ENCODE peak calls at places on chromosomes 2 and 18, in five cellular contexts. A is cardiac muscle cell; K is CD4-positive, alpha-beta T cell; I is dorsolateral prefrontal cortex; H is spleen. D is an unnamed sample.

GRCh38 chr2:63124850-63125249 is 74.2 kb downstream of the OTX1 start:
- DNase-seq in A (no peak), K (no peak), I (no peak), H (no peak), D (no peak)

GRCh38 chr2:12903272-12903671 is 186.5 kb downstream of the TRIB2 start:
- DNase-seq in A (no peak), K (no peak), I (no peak), H (no peak), D (no peak)

GRCh38 chr2:50765590-50765989 is 266.3 kb downstream of the NRXN1 start:
- DNase-seq in A (no peak), K (no peak), I (no peak), H (no peak), D (no peak)

GRCh38 chr18:3924455-3924854 is 474.5 kb downstream of the TGIF1 start:
- DNase-seq in A (no peak), K (no peak), I (no peak), H (no peak), D (no peak)

GRCh38 chr18:49811151-49811938 is 2.0 kb downstream of the ACAA2 start:
- DNase-seq in A (no peak), K (no peak), I (no peak), H (no peak), D (no peak)

GRCh38 chr2:106137944-106138903 is 55.9 kb downstream of the UXS1 start:
- DNase-seq in A (no peak), K (peak; percentile 28), I (no peak), H (no peak), D (no peak)

GRCh38 chr2:134465706-134466105 is 211.8 kb downstream of the MGAT5 start:
- DNase-seq in A (no peak), K (no peak), I (no peak), H (no peak), D (no peak)

GRCh38 chr2:230216489-230216888 is 3.3 kb downstream of the SP110 start:
- DNase-seq in A (no peak), K (peak; percentile 22), I (no peak), H (no peak), D (no peak)

GRCh38 chr2:46355756-46356155 is 58.5 kb downstream of the EPAS1 start:
- DNase-seq in A (no peak), K (no peak), I (no peak), H (no peak), D (no peak)

GRCh38 chr2:110679337-110679707 is 1.5 kb upstream of the BUB1 start:
- DNase-seq in A (peak; percentile 34), K (no peak), I (no peak), H (no peak), D (no peak)

GRCh38 chr2:6487805-6488204 is 377.9 kb downstream of the CMPK2 start:
- DNase-seq in A (no peak), K (no peak), I (no peak), H (no peak), D (no peak)

DNA sequence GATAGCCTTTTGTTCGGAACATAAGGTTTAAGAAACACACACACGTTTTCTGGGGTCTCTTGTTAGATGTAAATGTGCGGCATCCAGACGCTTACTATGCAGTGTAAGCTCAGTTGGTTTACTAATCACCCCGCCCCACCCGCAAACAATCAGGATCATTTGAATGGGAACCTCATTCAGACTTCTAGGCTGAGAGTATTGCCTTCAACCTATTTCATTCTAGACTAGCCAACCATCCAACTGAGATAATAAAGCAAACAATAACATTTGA is 1.3 kb upstream of the FIGN start:
- DNase-seq in A (no peak), K (no peak), I (peak; percentile 31), H (no peak), D (no peak)
- H3K27me3 ChIP-seq in A (no peaks in the 10 kb centered on the region), K (peaks cover 33% of the 10 kb centered on the region), I (no peaks in the 10 kb centered on the region), H (peaks cover 5% of the 10 kb centered on the region), D (no peaks in the 10 kb centered on the region)

GRCh38 chr18:46627136-46627535 is 29.9 kb downstream of the LOXHD1 start:
- DNase-seq in A (no peak), K (no peak), I (no peak), H (no peak), D (no peak)

GRCh38 chr18:46629356-46629755 is 27.7 kb downstream of the LOXHD1 start:
- DNase-seq in A (no peak), K (no peak), I (no peak), H (no peak), D (no peak)

GRCh38 chr18:46630991-46631390 is 26.0 kb downstream of the LOXHD1 start:
- DNase-seq in A (no peak), K (no peak), I (no peak), H (no peak), D (no peak)

GRCh38 chr18:46630160-46630559 is 26.9 kb downstream of the LOXHD1 start:
- DNase-seq in A (no peak), K (no peak), I (no peak), H (no peak), D (no peak)

DNA sequence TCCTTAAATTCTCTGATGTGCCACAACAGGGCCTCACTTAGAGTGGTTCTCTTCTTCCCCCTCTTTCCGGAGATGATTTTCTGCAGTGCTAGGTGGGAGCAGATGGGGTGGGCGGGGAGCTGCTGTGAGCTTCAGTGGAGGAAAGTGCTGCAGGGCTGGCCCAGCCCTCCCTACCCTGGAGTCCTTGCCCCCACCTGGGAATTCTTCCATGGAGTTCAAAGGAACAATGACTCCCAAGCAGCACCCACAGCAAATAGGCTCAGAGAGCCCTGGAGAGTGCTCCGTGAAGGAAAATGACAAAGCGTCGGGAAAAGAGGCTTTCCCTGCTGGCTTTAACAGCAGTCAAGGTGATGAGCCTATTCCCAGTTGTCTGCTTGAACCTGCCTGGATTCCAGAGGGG is 28.8 kb downstream of the LOXHD1 start:
- DNase-seq in A (no peak), K (no peak), I (no peak), H (no peak), D (no peak)
- H3K27me3 ChIP-seq in A (peaks cover 3% of the 10 kb centered on the region), K (no peaks in the 10 kb centered on the region), I (no peaks in the 10 kb centered on the region), H (no peaks in the 10 kb centered on the region), D (no peaks in the 10 kb centered on the region)

DNA sequence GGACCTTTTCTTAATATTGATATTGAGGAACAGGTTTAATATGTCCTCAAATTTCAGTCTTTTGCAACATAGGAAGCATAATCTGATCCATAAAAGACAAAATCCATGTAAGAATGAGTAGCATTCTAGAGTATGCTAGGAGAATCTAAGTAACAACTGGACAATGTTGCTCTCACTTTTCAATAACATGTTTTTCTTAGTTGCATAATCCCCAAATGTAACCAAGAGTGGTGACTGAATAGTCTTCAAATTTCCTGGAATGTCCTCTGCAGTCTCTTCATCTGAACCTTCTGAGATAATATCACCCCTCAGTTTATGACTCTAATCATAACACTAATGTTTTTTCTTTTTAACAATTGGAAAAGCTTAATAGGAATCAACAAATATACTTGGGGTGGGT is 110.0 kb upstream of the ZEB2 start:
- DNase-seq in A (no peak), K (no peak), I (no peak), H (no peak), D (no peak)
- H3K27me3 ChIP-seq in A (no peaks in the 10 kb centered on the region), K (no peaks in the 10 kb centered on the region), I (no peaks in the 10 kb centered on the region), H (no peaks in the 10 kb centered on the region), D (no peaks in the 10 kb centered on the region)

GRCh38 chr2:176566936-176567335 is 297.7 kb downstream of the MTX2 start:
- DNase-seq in A (no peak), K (no peak), I (no peak), H (no peak), D (no peak)
- H3K27me3 ChIP-seq in A (peaks cover 45% of the 10 kb centered on the region), K (peaks cover 28% of the 10 kb centered on the region), I (no peaks in the 10 kb centered on the region), H (no peaks in the 10 kb centered on the region), D (no peaks in the 10 kb centered on the region)

D was measured in Panc1.